ENCODE peak calls at places on chromosomes 4 and X, in ten cellular contexts. O is dorsolateral prefrontal cortex, Y is neural progenitor cell, K is tibial artery, F is A549, I is B cell, B is transverse colon, J is colonic mucosa, T is mesothelial cell of epicardium, A is foreskin fibroblast. X is an unnamed sample.

GRCh38 chr4:20252656-20253271 is 1.1 kb downstream of the SLIT2 start:
- DNase-seq in J (no peak), I (no peak), F (no peak), A (peak), K (peak), O (peak), Y (peak), B (peak), T (peak), X (no peak)

GRCh38 chr4:692771-693554 is 4.0 kb upstream of the SLC49A3 start:
- DNase-seq in A (no peak), Y (peak), T (no peak), B (no peak), I (no peak), O (no peak), F (no peak), J (no peak), K (no peak), X (no peak)

GRCh38 chrX:139936259-139936658 is 3.4 kb upstream of the ATP11C start:
- DNase-seq in Y (no peak), T (no peak), F (peak), O (no peak), K (no peak), I (peak), B (no peak), A (no peak), J (no peak), X (no peak)

GRCh38 chrX:11678174-11678573 is 12.5 kb upstream of the ARHGAP6 start:
- DNase-seq in O (no peak), B (no peak), A (peak), I (no peak), K (peak), Y (no peak), F (no peak), J (no peak), T (no peak), X (no peak)

GRCh38 chrX:125293792-125294780 is 25.6 kb upstream of the TEX13C start:
- DNase-seq in Y (no peak), O (no peak), A (no peak), B (no peak), T (no peak), I (no peak), J (no peak), F (no peak), K (no peak), X (no peak)

GRCh38 chr4:8772499-8773123 is 99.0 kb downstream of the HMX1 start:
- DNase-seq in K (peak), Y (no peak), F (no peak), T (no peak), B (no peak), J (no peak), O (peak), A (no peak), I (no peak), X (no peak)

GRCh38 chr4:168514249-168514852 is 17.5 kb downstream of the PALLD start:
- DNase-seq in O (no peak), I (peak), K (no peak), B (no peak), T (no peak), F (no peak), A (peak), J (no peak), Y (peak), X (no peak)

GRCh38 chr4:31458813-31459212 is 738.6 kb downstream of the PCDH7 start:
- DNase-seq in K (no peak), J (no peak), F (no peak), T (no peak), Y (no peak), B (no peak), I (no peak), O (no peak), A (peak), X (no peak)

GRCh38 chr4:158195297-158195696 is 15.0 kb upstream of the TMEM144 start:
- DNase-seq in T (no peak), B (no peak), A (no peak), O (no peak), Y (no peak), F (no peak), J (no peak), K (no peak), I (no peak), X (no peak)

GRCh38 chrX:13669246-13669689 is 16.3 kb downstream of the TCEANC start:
- DNase-seq in I (no peak), J (peak), Y (no peak), A (peak), O (no peak), K (peak), B (peak), T (peak), F (peak), X (peak)

GRCh38 chrX:115535844-115536243 is 25.1 kb upstream of the PLS3 start:
- DNase-seq in A (peak), T (no peak), J (no peak), I (no peak), F (no peak), B (no peak), Y (no peak), O (no peak), K (no peak), X (no peak)

GRCh38 chrX:21683910-21684309 is 25.8 kb upstream of the KLHL34 start:
- DNase-seq in O (no peak), F (no peak), J (no peak), K (no peak), T (no peak), I (no peak), B (no peak), Y (no peak), A (peak), X (no peak)

GRCh38 chr4:58590714-58591113 is 1480.5 kb upstream of the IGFBP7 start:
- DNase-seq in T (no peak), A (no peak), O (no peak), I (no peak), J (no peak), F (no peak), K (no peak), B (no peak), Y (no peak), X (no peak)

GRCh38 chrX:1591102-1591862 is at the start of gene AKAP17A:
- DNase-seq in F (peak), Y (peak), I (peak), A (peak), O (peak), K (peak), B (peak), T (peak), J (peak), X (peak)

GRCh38 chr4:519885-520595 is 21.0 kb downstream of the PIGG start:
- DNase-seq in T (no peak), J (no peak), B (no peak), O (no peak), K (no peak), F (no peak), Y (no peak), I (no peak), A (no peak), X (no peak)

GRCh38 chrX:138765061-138765460 is 53.5 kb upstream of the FGF13 start:
- DNase-seq in T (no peak), Y (no peak), B (no peak), I (no peak), O (no peak), J (no peak), K (no peak), A (peak), F (no peak), X (no peak)

GRCh38 chr4:111501946-111502345 is 643.3 kb upstream of the FAM241A start:
- DNase-seq in Y (no peak), K (no peak), I (no peak), J (no peak), O (no peak), B (no peak), F (no peak), A (peak), T (no peak), X (no peak)

GRCh38 chr4:87006531-87007344 is 71.9 kb downstream of the AFF1 start:
- DNase-seq in F (peak), B (peak), K (peak), Y (peak), I (peak), T (peak), A (peak), J (peak), O (peak), X (peak)
- TF ChIP-seq CTCF in F (peak), B (peak), K (peak), Y (peak), I (peak), T (peak), A (peak), J (peak), O (no peak), X (no peak)

GRCh38 chrX:78643106-78643505 is 16.0 kb downstream of the RTL3 start:
- DNase-seq in F (no peak), B (no peak), J (no peak), Y (no peak), O (no peak), A (peak), T (no peak), I (no peak), K (no peak), X (no peak)
- TF ChIP-seq CTCF in F (no peak), B (no peak), J (no peak), Y (no peak), O (no peak), A (no peak), T (no peak), I (no peak), K (no peak), X (no peak)

DNA sequence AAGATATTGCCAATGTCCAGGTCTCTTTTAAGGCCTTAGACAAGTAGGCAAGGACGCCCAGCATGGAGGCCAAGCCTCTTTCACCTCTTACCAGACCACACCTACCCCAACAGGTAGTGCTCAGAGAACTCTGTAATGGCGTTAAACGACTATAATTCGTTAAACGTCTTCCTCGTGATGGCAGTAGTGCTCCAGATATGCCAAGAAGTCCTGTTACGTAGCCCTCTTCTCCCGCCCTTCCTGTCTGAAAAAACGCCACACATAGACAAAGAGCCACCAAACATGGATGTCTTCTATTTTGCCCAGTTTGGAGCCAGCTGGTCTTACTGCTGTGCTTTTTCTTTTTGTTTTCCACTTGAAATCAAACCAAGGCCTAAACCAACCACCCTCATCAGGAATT is 190.7 kb downstream of the OR13H1 start:
- DNase-seq in T (no peak), J (peak), A (no peak), I (peak), O (peak), F (no peak), K (no peak), B (peak), Y (no peak), X (peak)
- TF ChIP-seq CTCF in T (no peak), J (peak), A (no peak), I (no peak), O (peak), F (no peak), K (no peak), B (no peak), Y (no peak), X (no peak)

GRCh38 chr4:102623622-102624021 is 122.5 kb downstream of the NFKB1 start:
- DNase-seq in K (no peak), J (no peak), T (no peak), B (no peak), F (peak), A (peak), Y (peak), O (no peak), I (no peak), X (no peak)
- TF ChIP-seq CTCF in K (no peak), J (no peak), T (no peak), B (no peak), F (peak), A (peak), Y (peak), O (no peak), I (no peak), X (no peak)

DNA sequence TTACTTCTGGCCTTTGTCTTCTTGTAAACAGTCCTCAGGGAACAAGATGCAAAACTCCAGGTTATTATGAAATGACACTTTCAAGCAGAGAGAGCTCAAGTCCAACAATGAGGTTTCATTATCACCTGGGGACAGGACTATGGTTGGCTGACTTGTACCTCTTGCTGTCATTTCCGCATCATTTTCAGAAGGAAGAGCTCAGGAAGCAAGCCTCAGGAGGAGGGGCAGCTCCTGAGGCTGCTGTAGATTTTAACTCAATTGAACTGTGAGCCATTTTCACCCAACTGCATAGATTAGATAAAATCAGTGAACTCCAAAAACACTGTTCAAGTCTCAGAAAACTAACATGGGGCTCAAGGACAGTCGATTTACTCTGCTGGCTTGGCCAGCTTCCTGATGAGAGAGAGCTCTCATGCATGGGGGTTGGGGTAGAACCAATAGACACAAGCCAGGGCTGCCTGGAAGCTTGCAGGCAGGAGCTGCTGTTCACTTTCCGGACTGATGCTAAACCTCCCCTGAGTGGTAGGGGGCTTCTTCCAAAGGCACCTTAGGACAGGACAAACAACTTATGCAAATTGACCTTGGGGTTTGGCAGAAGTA is 23.6 kb downstream of the TMEM255A start:
- DNase-seq in J (no peak), T (no peak), Y (no peak), I (no peak), F (no peak), A (no peak), O (no peak), K (no peak), B (no peak), X (no peak)
- TF ChIP-seq CTCF in J (no peak), T (no peak), Y (no peak), I (no peak), F (no peak), A (no peak), O (no peak), K (no peak), B (no peak), X (no peak)

GRCh38 chr4:136183513-136183912 is 1348.8 kb downstream of the PCDH18 start:
- DNase-seq in T (no peak), J (no peak), F (no peak), K (no peak), Y (no peak), A (no peak), I (no peak), O (no peak), B (no peak), X (no peak)
- TF ChIP-seq CTCF in T (no peak), J (no peak), F (no peak), K (no peak), Y (peak), A (no peak), I (no peak), O (no peak), B (no peak), X (no peak)

GRCh38 chrX:136336623-136337022 is 35.9 kb downstream of the ADGRG4 start:
- DNase-seq in J (no peak), O (no peak), A (peak), F (no peak), I (no peak), B (no peak), K (no peak), T (no peak), Y (no peak), X (no peak)
- TF ChIP-seq CTCF in J (peak), O (peak), A (no peak), F (no peak), I (no peak), B (peak), K (no peak), T (peak), Y (peak), X (no peak)

DNA sequence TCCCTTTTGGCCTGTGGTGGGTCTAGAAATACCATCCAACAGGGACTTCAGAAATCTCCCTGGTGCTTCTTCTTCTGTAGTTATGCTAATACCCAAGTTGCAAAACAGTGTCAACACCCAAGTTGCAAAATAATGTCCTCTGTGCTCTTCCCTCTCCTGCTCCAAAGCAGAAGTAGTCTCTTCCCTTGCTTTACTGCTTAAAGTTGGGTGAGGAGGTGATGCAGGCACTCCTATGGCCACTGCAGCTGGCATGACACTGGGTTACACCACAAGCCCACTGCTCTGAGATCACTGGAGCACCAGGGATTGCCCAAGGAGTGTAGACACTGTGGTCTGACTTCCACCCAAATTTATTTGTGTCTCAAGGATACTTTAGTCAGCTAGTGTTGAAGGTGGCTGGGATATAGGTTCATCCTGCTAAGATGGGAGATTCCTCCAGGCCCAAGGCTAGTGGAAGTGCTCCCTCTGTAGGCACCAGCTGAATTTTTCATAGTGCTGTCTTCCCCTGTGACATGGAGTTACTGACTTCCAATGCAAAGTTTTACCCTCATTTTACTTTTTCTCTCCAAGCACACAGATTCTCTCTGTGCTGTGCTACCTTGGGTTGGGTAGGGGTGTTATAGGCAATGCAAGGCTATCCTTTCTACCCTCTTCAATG is 196.2 kb upstream of the TENT5D start:
- DNase-seq in K (no peak), T (no peak), J (no peak), F (no peak), B (no peak), O (no peak), I (no peak), Y (peak), A (no peak), X (no peak)
- TF ChIP-seq CTCF in K (no peak), T (no peak), J (no peak), F (no peak), B (no peak), O (no peak), I (no peak), Y (peak), A (no peak), X (no peak)

GRCh38 chr4:67550491-67551256 is 5.4 kb upstream of the CENPC start:
- DNase-seq in A (no peak), J (no peak), O (no peak), B (no peak), F (no peak), T (no peak), Y (no peak), I (peak), K (no peak), X (no peak)
- TF ChIP-seq CTCF in A (no peak), J (no peak), O (no peak), B (no peak), F (no peak), T (no peak), Y (no peak), I (no peak), K (no peak), X (no peak)

X was measured in stomach.